ENCODE peak calls at places on chromosomes 13 and 19, in four cellular contexts. G, D, A and P are unnamed samples.

GRCh38 chr13:110000534-110001345 is 214.4 kb upstream of the IRS2 start:
- DNase-seq in A (no peak), D (no peak), G (no peak), P (no peak)

GRCh38 chr19:45791744-45792481 is 732 bp downstream of the DMWD start:
- DNase-seq in D (no peak), A (no peak), G (no peak), P (no peak)

GRCh38 chr13:74443623-74444022 is 309.4 kb upstream of the KLF12 start:
- DNase-seq in G (no peak), D (peak), A (no peak), P (peak)

GRCh38 chr19:13099073-13099999 is 3.3 kb downstream of the LYL1 start:
- DNase-seq in G (no peak), A (peak), D (no peak), P (no peak)

GRCh38 chr19:44675516-44675915 is 4.2 kb downstream of the CEACAM19 start:
- DNase-seq in A (no peak), G (no peak), D (no peak), P (no peak)

GRCh38 chr19:45498411-45499195 is at the start of gene PPM1N:
- DNase-seq in G (no peak), A (no peak), D (no peak), P (no peak)

GRCh38 chr19:55384576-55385235 is 614 bp upstream of the TMEM238 start:
- DNase-seq in D (no peak), A (peak), G (peak), P (no peak)

GRCh38 chr19:4390017-4390861 is 10.1 kb downstream of the SH3GL1 start:
- DNase-seq in D (no peak), G (no peak), A (peak), P (no peak)

GRCh38 chr13:31209172-31209818 is 9.5 kb downstream of the B3GLCT start:
- DNase-seq in D (no peak), A (no peak), G (peak), P (peak)

GRCh38 chr13:82248713-82249112 is 1633.6 kb downstream of the SLITRK1 start:
- DNase-seq in D (no peak), A (no peak), G (no peak), P (no peak)

GRCh38 chr19:3389876-3390361 is 23.5 kb downstream of the NFIC start:
- DNase-seq in A (no peak), D (no peak), G (no peak), P (no peak)

GRCh38 chr13:19601749-19602725 is 31.4 kb upstream of the MPHOSPH8 start:
- DNase-seq in G (peak), A (peak), D (no peak), P (no peak)

GRCh38 chr13:100573121-100573520 is 15.5 kb downstream of the GGACT start:
- DNase-seq in A (peak), D (peak), G (peak), P (peak)

GRCh38 chr13:30870049-30870884 is 35.8 kb upstream of the MEDAG start:
- DNase-seq in A (no peak), G (no peak), D (peak), P (peak)

GRCh38 chr19:35318679-35319448 is 10.1 kb upstream of the CD22 start:
- DNase-seq in G (no peak), A (peak), D (peak), P (no peak)

GRCh38 chr13:110471833-110472162 is 89.7 kb downstream of the RAB20 start:
- DNase-seq in D (peak), A (peak), G (no peak), P (no peak)

GRCh38 chr13:113923376-113924063 is 50.4 kb downstream of the C13orf46 start:
- DNase-seq in A (no peak), G (no peak), D (no peak), P (no peak)

GRCh38 chr19:46659151-46660007 is 1.6 kb downstream of the DACT3 start:
- DNase-seq in D (no peak), G (peak), A (peak), P (no peak)

GRCh38 chr19:53908106-53908932 is 759 bp upstream of the CACNG7 start:
- DNase-seq in A (no peak), G (peak), D (peak), P (peak)

GRCh38 chr13:34833562-34834182 is 108.4 kb upstream of the NBEA start:
- DNase-seq in G (no peak), A (no peak), D (peak), P (no peak)

GRCh38 chr13:44249439-44249838 is 124.2 kb upstream of the SERP2 start:
- DNase-seq in G (no peak), A (no peak), D (no peak), P (peak)

GRCh38 chr19:45817725-45818301 is 2.7 kb upstream of the RSPH6A start:
- DNase-seq in D (no peak), G (peak), A (no peak), P (no peak)

GRCh38 chr13:19157461-19157860 is 24.2 kb downstream of the TUBA3C start:
- DNase-seq in A (no peak), D (no peak), G (no peak), P (no peak)

GRCh38 chr19:18915639-18916038 is 3.5 kb downstream of the COPE start:
- DNase-seq in A (no peak), D (no peak), G (peak), P (no peak)

GRCh38 chr19:49145485-49146407 is 9.4 kb downstream of the HRC start:
- DNase-seq in A (peak), D (peak), G (peak), P (no peak)

GRCh38 chr19:21519488-21519887 is 14.1 kb downstream of the ZNF429 start:
- DNase-seq in D (no peak), G (no peak), A (no peak), P (no peak)

GRCh38 chr13:28099396-28100148 is 804 bp downstream of the FLT3 start:
- DNase-seq in A (no peak), D (no peak), G (no peak), P (no peak)

GRCh38 chr19:3210347-3211017 is 14.0 kb upstream of the CELF5 start:
- DNase-seq in G (peak), A (peak), D (peak), P (no peak)

GRCh38 chr19:50315773-50316448 is 13.3 kb downstream of the KCNC3 start:
- DNase-seq in D (no peak), G (peak), A (no peak), P (no peak)

GRCh38 chr13:97753942-97754670 is 199.4 kb upstream of the IPO5 start:
- DNase-seq in G (no peak), A (no peak), D (no peak), P (no peak)

GRCh38 chr13:35856084-35856483 is 275.1 kb downstream of the DCLK1 start:
- DNase-seq in D (no peak), G (no peak), A (no peak), P (no peak)

GRCh38 chr13:113836917-113837553 is 26.8 kb downstream of the GAS6 start:
- DNase-seq in A (peak), G (peak), D (peak), P (peak)

GRCh38 chr13:37602743-37603381 is 4.3 kb upstream of the POSTN start:
- DNase-seq in D (no peak), G (peak), A (no peak), P (peak)

DNA sequence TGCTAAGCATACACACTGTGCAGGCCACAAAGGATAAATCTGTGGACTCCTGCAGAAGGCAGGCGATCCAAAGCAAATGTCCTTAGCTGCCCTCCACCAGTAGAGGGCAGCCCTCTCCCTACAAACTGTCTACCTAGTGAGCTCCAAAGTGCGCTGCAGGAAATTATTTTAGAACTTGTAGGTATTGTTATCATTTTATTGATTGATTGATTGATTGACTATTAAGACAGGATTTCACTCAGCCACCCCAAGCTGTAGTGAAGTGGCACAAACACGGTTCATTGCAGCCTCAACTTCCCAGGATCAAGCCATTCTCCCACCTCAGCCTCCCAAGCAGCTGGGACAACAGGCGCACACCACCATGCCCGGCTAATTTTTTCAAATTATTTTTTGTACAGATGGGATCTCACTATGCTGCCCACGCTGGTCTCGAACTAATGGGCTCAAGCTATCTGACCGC is 37.3 kb downstream of the RNF6 start:
- DNase-seq in D (peak), G (peak), A (peak), P (peak)
- TF ChIP-seq CTCF in D (peak), G (peak), A (peak), P (peak)

GRCh38 chr13:106529415-106530208 is 5.8 kb downstream of the EFNB2 start:
- DNase-seq in D (no peak), A (no peak), G (peak), P (no peak)
- H3K4me3 ChIP-seq in D (no peak), A (peak), G (no peak), P (peak)

DNA sequence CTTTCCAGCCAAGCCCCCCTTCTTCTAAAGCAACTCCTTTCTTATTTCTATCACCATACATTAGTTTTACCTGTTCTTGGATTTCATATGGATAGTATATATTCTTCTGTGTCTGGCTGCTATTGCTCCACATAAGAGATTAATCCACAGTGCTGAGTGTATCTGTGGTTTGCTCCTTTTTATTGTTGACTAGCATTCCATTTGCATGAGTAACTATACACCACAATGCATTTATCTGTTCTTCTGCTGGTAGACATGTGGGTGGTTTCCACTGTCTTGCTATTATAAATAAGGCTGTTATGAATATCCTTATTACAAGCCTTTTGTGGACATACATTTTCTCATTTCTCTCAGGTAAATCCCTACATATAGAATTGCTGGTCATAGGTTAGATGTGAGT is 138.2 kb downstream of the SLC7A1 start:
- DNase-seq in D (peak), G (no peak), A (no peak), P (peak)
- TF ChIP-seq CTCF in D (no peak), G (no peak), A (no peak), P (no peak)

GRCh38 chr19:7505288-7505681 is 10.6 kb upstream of the ZNF358 start:
- DNase-seq in D (no peak), G (no peak), A (no peak), P (no peak)

GRCh38 chr19:7507884-7508283 is 8.0 kb upstream of the ZNF358 start:
- DNase-seq in A (peak), D (peak), G (peak), P (no peak)

GRCh38 chr19:7504684-7505083 is 11.2 kb upstream of the ZNF358 start:
- DNase-seq in D (no peak), A (no peak), G (no peak), P (no peak)

GRCh38 chr19:7506385-7507328 is 9.2 kb upstream of the ZNF358 start:
- DNase-seq in D (peak), G (peak), A (peak), P (no peak)

GRCh38 chr19:7505682-7506384 is 10.1 kb upstream of the ZNF358 start:
- DNase-seq in G (peak), D (no peak), A (no peak), P (no peak)
- H3K4me3 ChIP-seq in G (peak), D (no peak), A (peak), P (no peak)

DNA sequence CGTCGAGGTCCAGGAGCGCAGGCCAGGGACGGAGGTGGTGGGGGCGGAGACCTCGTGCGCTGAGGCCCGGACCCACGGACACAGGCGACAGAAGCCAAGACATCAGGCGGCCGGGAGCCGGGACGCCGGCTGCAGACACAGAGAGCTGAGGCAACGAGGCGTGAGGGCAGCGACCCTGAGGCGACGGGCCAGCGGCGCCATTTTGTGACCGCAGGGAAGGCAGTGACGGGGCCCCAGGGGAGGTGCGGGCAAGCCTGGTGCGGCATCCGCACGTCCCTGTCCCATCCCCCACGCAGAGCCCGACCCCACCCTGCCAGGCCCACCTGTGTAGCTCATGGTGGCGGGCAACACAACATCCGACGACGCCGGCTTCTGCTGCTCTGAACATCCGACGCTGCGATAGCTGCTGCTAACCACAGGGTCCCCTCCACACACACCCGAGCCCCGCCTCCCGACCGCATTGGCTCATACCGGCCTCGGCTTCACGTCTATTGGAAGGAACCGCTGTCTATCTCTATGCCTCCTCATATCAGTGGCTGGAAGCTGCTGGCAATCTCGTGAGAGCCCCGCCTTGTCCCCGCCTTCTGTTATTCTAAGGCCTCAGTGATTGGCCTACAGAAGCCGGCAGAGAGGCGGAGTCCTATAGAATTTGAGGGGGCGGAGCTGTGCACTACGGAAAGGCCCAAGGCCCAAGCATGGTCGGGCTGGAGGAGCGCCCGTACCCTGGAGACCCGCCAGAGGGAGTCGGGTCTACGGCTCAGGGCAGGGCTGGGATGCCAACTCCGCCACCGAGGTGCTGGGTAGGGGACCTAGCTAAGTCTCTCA is at the start of gene AKAP8L:
- DNase-seq in D (peak), G (peak), A (peak), P (peak)
- TF ChIP-seq CTCF in D (peak), G (peak), A (peak), P (peak)

GRCh38 chr13:45305079-45305478 is 35.9 kb downstream of the TPT1 start:
- DNase-seq in G (no peak), D (no peak), A (no peak), P (no peak)

GRCh38 chr13:45315520-45316167 is 25.3 kb downstream of the TPT1 start:
- DNase-seq in G (no peak), A (no peak), D (no peak), P (no peak)

GRCh38 chr13:45314822-45315221 is 26.2 kb downstream of the TPT1 start:
- DNase-seq in A (no peak), G (no peak), D (no peak), P (no peak)

GRCh38 chr13:45306966-45307365 is 34.0 kb downstream of the TPT1 start:
- DNase-seq in D (no peak), G (no peak), A (no peak), P (no peak)

GRCh38 chr13:45310341-45311138 is 30.4 kb downstream of the TPT1 start:
- DNase-seq in G (no peak), A (no peak), D (no peak), P (no peak)
- H3K4me3 ChIP-seq in G (peak), A (peak), D (no peak), P (peak)

GRCh38 chr19:48111280-48111679 is 663 bp upstream of the PLA2G4C start:
- DNase-seq in G (no peak), D (no peak), A (no peak), P (no peak)
- TF ChIP-seq CTCF in G (no peak), D (no peak), A (no peak), P (no peak)

GRCh38 chr13:102399791-102400618 is 1.8 kb downstream of the FGF14 start:
- DNase-seq in D (no peak), A (peak), G (peak), P (no peak)
- H3K4me3 ChIP-seq in D (peak), A (peak), G (peak), P (peak)

DNA sequence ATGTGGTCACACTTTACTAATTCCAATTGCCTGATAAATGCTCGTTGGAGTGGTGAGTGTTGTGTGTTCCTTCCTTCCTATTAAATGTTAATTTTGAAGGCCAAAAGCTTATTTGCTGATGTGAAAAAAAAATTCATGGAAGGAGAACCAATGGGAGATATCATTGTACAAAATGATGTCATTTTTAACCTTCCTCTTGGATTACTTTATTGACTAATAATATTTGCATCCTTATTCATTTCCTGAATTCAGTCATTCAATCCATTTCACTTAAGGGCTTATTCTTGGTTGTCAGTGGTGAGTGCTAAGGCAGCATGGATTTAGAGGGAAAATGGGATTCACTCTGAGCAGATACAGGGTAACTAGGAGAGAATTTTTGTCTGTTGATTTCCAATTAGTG is 216.0 kb upstream of the HTR2A start:
- DNase-seq in G (no peak), A (no peak), D (no peak), P (no peak)
- TF ChIP-seq CTCF in G (no peak), A (no peak), D (no peak), P (no peak)

DNA sequence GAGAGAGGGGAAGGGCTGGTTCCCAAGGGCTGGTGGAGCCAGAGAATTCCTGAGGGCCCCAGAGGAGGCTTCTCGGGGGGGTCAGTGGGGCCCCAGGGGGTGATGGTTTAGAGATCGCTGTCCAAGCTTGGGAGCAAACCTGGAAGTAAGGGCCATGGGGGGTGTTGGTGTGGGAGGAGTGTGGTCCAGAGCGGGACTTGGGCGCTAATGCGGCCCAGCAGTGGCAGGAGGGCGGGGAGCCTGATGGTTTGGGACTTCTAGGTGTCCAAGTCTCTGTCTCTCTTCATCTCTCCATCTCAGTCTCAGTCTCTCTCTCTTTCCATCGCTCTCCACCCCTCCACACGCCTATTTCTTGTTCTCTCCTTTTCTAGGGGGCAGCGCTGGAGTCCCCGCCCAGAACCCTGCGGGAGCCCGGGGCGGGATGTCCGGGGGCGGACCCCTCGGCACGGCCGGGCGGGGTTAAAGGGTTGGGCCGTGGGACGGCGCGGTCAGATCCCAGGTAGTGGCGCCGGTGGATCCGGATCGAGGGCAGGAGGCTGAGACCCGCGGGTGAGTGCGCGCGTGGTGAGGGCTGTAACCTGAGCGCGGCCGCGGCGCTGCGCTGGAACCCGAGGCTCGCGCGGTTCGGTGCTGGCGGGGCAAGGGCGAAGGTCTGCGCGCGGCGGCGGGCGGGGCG is at the start of gene CYP4F22:
- DNase-seq in G (no peak), A (no peak), D (no peak), P (no peak)
- H3K4me3 ChIP-seq in G (no peak), A (peak), D (no peak), P (no peak)